ENCODE peak calls at places on chromosomes 6 and 20, in four cellular contexts. C, F, K and L are unnamed samples.

GRCh38 chr6:40164345-40164755 is 230.1 kb upstream of the MOCS1 start:
- DNase-seq in C (no peak), F (no peak), K (peak; percentile 44), L (no peak)

GRCh38 chr6:21109421-21110178 is 484.0 kb upstream of the SOX4 start:
- DNase-seq in C (no peak), F (no peak), K (no peak), L (no peak)

GRCh38 chr6:22043284-22043962 is 253.4 kb downstream of the PRL start:
- DNase-seq in C (no peak), F (peak; percentile 22), K (no peak), L (no peak)

GRCh38 chr6:4297348-4297747 is 162.0 kb upstream of the ECI2 start:
- DNase-seq in C (no peak), F (no peak), K (no peak), L (peak; percentile 12)

GRCh38 chr6:7562769-7563168 is 21.3 kb downstream of the DSP start:
- DNase-seq in C (no peak), F (no peak), K (no peak), L (no peak)

GRCh38 chr6:40038626-40039025 is 104.4 kb upstream of the MOCS1 start:
- DNase-seq in C (no peak), F (no peak), K (no peak), L (no peak)

GRCh38 chr6:36610576-36611336 is 16.6 kb downstream of the SRSF3 start:
- DNase-seq in C (no peak), F (peak; percentile 10), K (no peak), L (no peak)

GRCh38 chr6:116158641-116159040 is 32.7 kb upstream of the COL10A1 start:
- DNase-seq in C (no peak), F (no peak), K (no peak), L (no peak)

GRCh38 chr6:145261758-145262157 is 473.6 kb downstream of the EPM2A start:
- DNase-seq in C (no peak), F (no peak), K (no peak), L (no peak)

GRCh38 chr6:56484669-56485068 is 158.0 kb downstream of the DST start:
- DNase-seq in C (no peak), F (no peak), K (no peak), L (no peak)

GRCh38 chr20:47067776-47068175 is 173.1 kb downstream of the EYA2 start:
- DNase-seq in C (no peak), F (no peak), K (no peak), L (no peak)

GRCh38 chr6:12185081-12185673 is 105.0 kb upstream of the EDN1 start:
- DNase-seq in C (no peak), F (no peak), K (no peak), L (no peak)

GRCh38 chr6:136225496-136225895 is 24.6 kb downstream of the MTFR2 start:
- DNase-seq in C (peak; percentile 23), F (no peak), K (no peak), L (no peak)

GRCh38 chr6:4910060-4910746 is 93.6 kb downstream of the RPP40 start:
- DNase-seq in C (no peak), F (no peak), K (no peak), L (no peak)

GRCh38 chr6:144575327-144575726 is 290.2 kb downstream of the UTRN start:
- DNase-seq in C (no peak), F (no peak), K (no peak), L (no peak)

GRCh38 chr20:57513199-57513598 is 11.7 kb downstream of the CTCFL start:
- DNase-seq in C (no peak), F (no peak), K (no peak), L (no peak)

GRCh38 chr6:33776764-33777163 is 12.2 kb downstream of the LEMD2 start:
- DNase-seq in C (no peak), F (no peak), K (no peak), L (no peak)

GRCh38 chr20:6769953-6770831 is 2.7 kb downstream of the BMP2 start:
- DNase-seq in C (no peak), F (peak; percentile 29), K (no peak), L (peak; percentile 66)